ENCODE peak calls at places on chromosomes 7 and 10, in four cellular contexts. V, W, F and H are unnamed samples.

GRCh38 chr10:30185916-30186315 is 126.5 kb upstream of the JCAD start:
- DNase-seq in V (peak; percentile 44), W (no peak), F (no peak), H (no peak)

GRCh38 chr10:125201108-125201524 is 40.8 kb upstream of the CTBP2 start:
- DNase-seq in V (peak; percentile 23), W (no peak), F (no peak), H (no peak)

GRCh38 chr7:66837007-66837406 is 84.0 kb upstream of the TMEM248 start:
- DNase-seq in V (no peak), W (no peak), F (no peak), H (no peak)

GRCh38 chr7:108224387-108224786 is 94.2 kb upstream of the LAMB4 start:
- DNase-seq in V (no peak), W (no peak), F (no peak), H (no peak)

GRCh38 chr10:58857251-58857650 is 319.2 kb upstream of the PHYHIPL start:
- DNase-seq in V (no peak), W (no peak), F (no peak), H (no peak)

GRCh38 chr7:117401293-117402002 is 25.8 kb downstream of the ASZ1 start:
- DNase-seq in V (no peak), W (no peak), F (no peak), H (no peak)

GRCh38 chr10:82240408-82240807 is 365.4 kb downstream of the NRG3 start:
- DNase-seq in V (no peak), W (no peak), F (no peak), H (no peak)

GRCh38 chr7:107007004-107007891 is 37.3 kb upstream of the PRKAR2B start:
- DNase-seq in V (no peak), W (no peak), F (no peak), H (no peak)

GRCh38 chr7:116949941-116950801 is 3.1 kb upstream of the ST7 start:
- DNase-seq in V (no peak), W (no peak), F (no peak), H (no peak)

GRCh38 chr10:11827414-11827813 is 4.3 kb downstream of the PROSER2 start:
- DNase-seq in V (no peak), W (no peak), F (no peak), H (no peak)

GRCh38 chr10:85105614-85106013 is 777.2 kb downstream of the CCSER2 start:
- DNase-seq in V (no peak), W (peak; percentile 54), F (no peak), H (no peak)

GRCh38 chr10:73874267-73875138 is at the start of gene CAMK2G:
- DNase-seq in V (peak; percentile 89), W (peak; percentile 86), F (peak; percentile 45), H (no peak)

GRCh38 chr10:63703113-63703670 is 182.0 kb downstream of the REEP3 start:
- DNase-seq in V (no peak), W (no peak), F (no peak), H (no peak)

GRCh38 chr10:77494789-77495541 is 142.6 kb downstream of the KCNMA1 start:
- DNase-seq in V (no peak), W (no peak), F (no peak), H (no peak)

GRCh38 chr10:9301148-9301547 is 1246.7 kb downstream of the GATA3 start:
- DNase-seq in V (no peak), W (no peak), F (no peak), H (no peak)

GRCh38 chr7:33893377-33893776 is 12.0 kb upstream of the BMPER start:
- DNase-seq in V (no peak), W (no peak), F (no peak), H (no peak)

GRCh38 chr10:89944138-89944537 is 242.7 kb downstream of the KIF20B start:
- DNase-seq in V (no peak), W (no peak), F (no peak), H (no peak)

GRCh38 chr7:150665075-150665794 is 20.3 kb upstream of the GIMAP2 start:
- DNase-seq in V (no peak), W (no peak), F (no peak), H (no peak)

GRCh38 chr7:15476101-15476918 is 85.5 kb downstream of the AGMO start:
- DNase-seq in V (no peak), W (no peak), F (no peak), H (no peak)

GRCh38 chr10:30736685-30737232 is 107.2 kb upstream of the LYZL2 start:
- DNase-seq in V (peak; percentile 77), W (no peak), F (no peak), H (no peak)